ENCODE peak calls at places on chromosomes 12 and 14, in four cellular contexts. P, S, Q and Z are unnamed samples.
A peak's percentile ranks its signal among the peaks of the same experiment; 100 is the strongest.

GRCh38 chr12:28222959-28223662 is 32.9 kb downstream of the CCDC91 start:
- DNase-seq in Q (no peak), S (no peak), P (no peak), Z (no peak)

GRCh38 chr12:112977641-112978040 is 678 bp upstream of the OAS2 start:
- DNase-seq in Q (no peak), P (no peak), S (no peak), Z (no peak)

GRCh38 chr12:95169368-95169767 is 47.9 kb downstream of the FGD6 start:
- DNase-seq in P (peak; percentile 87), Q (no peak), S (no peak), Z (no peak)

GRCh38 chr12:3035171-3035570 is 42.0 kb upstream of the TSPAN9 start:
- DNase-seq in Q (no peak), P (peak; percentile 44), S (no peak), Z (no peak)

GRCh38 chr14:29654910-29655590 is 272.6 kb downstream of the PRKD1 start:
- DNase-seq in S (no peak), Q (no peak), P (peak; percentile 71), Z (no peak)

GRCh38 chr12:49750027-49750977 is 8.9 kb downstream of the TMBIM6 start:
- DNase-seq in Q (no peak), P (peak; percentile 87), S (no peak), Z (no peak)

GRCh38 chr12:50986961-50987737 is 34.8 kb downstream of the HIGD1C start:
- DNase-seq in S (no peak), Q (no peak), P (peak; percentile 87), Z (peak; percentile 7)

GRCh38 chr12:95623554-95624170 is 72.4 kb upstream of the USP44 start:
- DNase-seq in P (peak; percentile 92), Q (no peak), S (peak; percentile 82), Z (peak; percentile 70)

GRCh38 chr12:44771485-44771884 is 104.6 kb downstream of the NELL2 start:
- DNase-seq in Q (no peak), S (no peak), P (no peak), Z (no peak)

GRCh38 chr14:105336477-105337287 is 22.1 kb downstream of the PACS2 start:
- DNase-seq in Q (no peak), P (no peak), S (no peak), Z (peak; percentile 1)

GRCh38 chr14:64504310-64504896 is at the start of gene ZBTB1:
- DNase-seq in Q (peak; percentile 52), S (peak; percentile 93), P (peak; percentile 90), Z (peak; percentile 80)

GRCh38 chr14:76829650-76830421 is 3.6 kb downstream of the LRRC74A start:
- DNase-seq in Q (no peak), S (no peak), P (no peak), Z (no peak)

GRCh38 chr12:47725893-47726292 is 603 bp upstream of the ENDOU start:
- DNase-seq in P (peak; percentile 75), S (no peak), Q (no peak), Z (no peak)

GRCh38 chr12:127548123-127548553 is 718.8 kb upstream of the TMEM132C start:
- DNase-seq in Q (no peak), P (peak; percentile 19), S (no peak), Z (no peak)

GRCh38 chr14:53915364-53916014 is 41.1 kb downstream of the BMP4 start:
- DNase-seq in S (no peak), Q (no peak), P (no peak), Z (no peak)

GRCh38 chr12:26250801-26251200 is 55.4 kb downstream of the SSPN start:
- DNase-seq in P (peak; percentile 71), Q (no peak), S (no peak), Z (no peak)

GRCh38 chr12:105020241-105020962 is 34.3 kb downstream of the NOPCHAP1 start:
- DNase-seq in P (no peak), Q (no peak), S (no peak), Z (no peak)

GRCh38 chr12:105031061-105031807 is 45.1 kb downstream of the NOPCHAP1 start:
- DNase-seq in P (no peak), Q (no peak), S (no peak), Z (no peak)

GRCh38 chr12:105024926-105025325 is 38.8 kb downstream of the NOPCHAP1 start:
- DNase-seq in P (peak; percentile 6), S (no peak), Q (no peak), Z (no peak)

DNA sequence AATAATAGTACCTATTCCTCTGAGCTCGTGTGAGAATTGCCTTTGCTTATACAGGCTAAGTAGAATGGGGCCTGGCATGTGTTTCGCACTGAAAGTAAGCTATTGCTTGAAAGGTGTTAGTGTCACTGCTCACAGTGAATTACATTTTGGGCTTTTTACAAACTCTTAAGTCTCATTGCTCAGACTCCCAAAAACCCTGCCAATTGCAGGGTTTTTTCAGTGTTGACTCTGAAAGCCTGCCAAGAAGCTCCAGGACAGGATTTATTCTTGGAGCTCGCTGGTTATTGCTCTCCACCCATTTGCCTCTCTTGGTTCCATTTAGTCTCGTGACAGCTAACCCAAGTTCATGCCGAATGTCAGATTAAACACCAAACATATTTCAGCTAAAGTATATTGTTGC is 39.8 kb downstream of the NOPCHAP1 start:
- DNase-seq in Q (no peak), S (peak; percentile 88), P (peak; percentile 75), Z (no peak)
- TF ChIP-seq CTCF in Q (no peak), S (no peak), P (no peak), Z (no peak)

GRCh38 chr14:89237923-89238529 is 179.0 kb downstream of the FOXN3 start:
- DNase-seq in S (no peak), P (peak; percentile 57), Q (no peak), Z (no peak)
- TF ChIP-seq CTCF in S (peak; percentile 51), P (peak; percentile 56), Q (peak; percentile 51), Z (no peak)

DNA sequence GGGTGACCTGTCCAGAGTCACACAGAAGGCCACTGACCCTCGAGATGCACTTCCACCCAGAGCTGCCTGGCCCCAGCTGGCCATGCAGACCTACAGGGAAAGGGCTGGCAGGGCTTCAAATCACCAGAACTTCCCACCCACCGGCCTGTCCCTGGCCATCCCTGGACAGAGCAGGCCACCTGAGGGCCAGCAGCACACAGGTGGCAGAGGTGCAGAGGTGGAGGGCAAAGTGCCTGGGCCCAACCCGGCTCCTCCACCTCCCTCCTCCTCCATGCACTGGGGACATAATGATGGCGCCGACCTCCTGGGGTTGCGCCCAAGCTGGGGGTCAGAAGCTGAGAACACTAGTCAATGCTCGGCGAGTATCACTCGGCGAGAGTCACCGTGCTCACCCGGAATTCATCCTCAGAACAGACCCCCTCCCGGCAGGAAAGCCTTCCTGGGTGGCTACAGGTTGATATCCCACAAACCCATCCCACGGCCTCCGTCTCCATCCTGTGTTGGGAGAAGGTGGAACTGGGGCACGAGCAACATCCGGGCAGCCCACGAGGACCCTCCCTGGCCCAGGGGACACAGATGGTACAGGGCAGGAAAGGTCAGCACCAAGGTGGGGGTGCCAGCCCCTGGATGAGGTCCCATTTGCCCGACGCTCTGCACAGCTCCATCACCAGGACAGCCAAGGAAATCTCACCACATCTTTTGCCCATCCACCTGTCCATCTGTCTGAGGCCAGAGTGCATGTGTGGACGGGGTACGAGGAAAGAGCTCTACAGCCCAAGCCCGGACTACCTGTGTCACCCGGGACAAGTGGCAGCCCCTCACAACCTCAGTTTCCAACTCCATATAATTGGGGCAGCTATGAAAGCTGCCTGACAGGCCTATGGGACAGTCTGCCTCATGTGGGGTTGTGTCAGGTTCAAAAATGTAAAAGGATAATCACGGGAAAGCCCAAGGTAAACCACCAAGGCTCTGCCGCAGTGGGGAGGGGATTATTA is 10.8 kb downstream of the BEGAIN start:
- DNase-seq in P (no peak), S (peak; percentile 56), Q (no peak), Z (no peak)
- TF ChIP-seq CTCF in P (no peak), S (no peak), Q (no peak), Z (no peak)

GRCh38 chr14:102672410-102672960 is 80.0 kb downstream of the RCOR1 start:
- DNase-seq in Q (no peak), P (no peak), S (no peak), Z (no peak)
- TF ChIP-seq CTCF in Q (no peak), P (no peak), S (no peak), Z (no peak)

GRCh38 chr12:121579981-121580868 is 598 bp downstream of the KDM2B start:
- DNase-seq in Q (peak; percentile 20), S (peak; percentile 86), P (peak; percentile 55), Z (peak; percentile 83)

GRCh38 chr12:121579190-121579791 is 1.5 kb downstream of the KDM2B start:
- DNase-seq in P (no peak), S (peak; percentile 71), Q (no peak), Z (peak; percentile 42)

GRCh38 chr12:121581681-121582439 is 1.0 kb upstream of the KDM2B start:
- DNase-seq in P (peak; percentile 26), S (peak; percentile 72), Q (no peak), Z (no peak)

GRCh38 chr12:121582583-121583333 is 1.9 kb upstream of the KDM2B start:
- DNase-seq in S (no peak), P (no peak), Q (no peak), Z (no peak)

DNA sequence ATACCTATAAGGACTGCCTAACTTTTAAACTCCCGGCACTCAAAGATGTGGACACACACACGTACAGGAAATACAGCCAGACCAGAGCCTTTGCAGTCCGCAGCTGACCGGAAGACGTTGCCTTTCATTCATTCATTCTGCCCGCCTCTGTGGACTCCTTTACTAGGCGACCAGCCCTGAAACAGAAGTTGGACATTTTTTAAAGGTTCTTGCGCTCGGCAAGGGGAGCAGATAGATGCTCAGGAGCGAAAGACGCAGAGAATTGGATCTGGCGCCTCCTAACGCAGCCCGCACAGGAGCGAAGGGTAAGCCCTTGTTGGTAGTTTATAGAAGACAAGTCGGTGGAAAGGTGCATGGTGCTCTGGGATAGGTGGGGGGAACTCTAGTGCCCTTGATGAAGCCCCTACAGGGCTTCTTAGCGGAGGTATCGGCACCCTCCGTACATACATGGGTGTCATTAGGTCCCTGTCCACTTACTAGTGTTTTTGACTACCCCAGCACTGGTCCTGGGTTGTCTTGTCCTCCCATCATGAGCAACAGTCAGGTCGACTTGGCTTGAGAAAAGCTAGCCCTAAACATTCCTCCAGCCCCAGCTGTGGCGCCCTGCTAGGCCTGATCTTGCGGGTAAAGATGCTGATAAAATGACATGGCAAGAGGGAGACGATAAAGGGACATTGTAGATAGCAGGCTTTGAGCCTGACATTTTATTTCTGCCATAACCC is at the start of gene KDM2B:
- DNase-seq in Q (no peak), S (peak; percentile 73), P (peak; percentile 79), Z (peak; percentile 25)
- TF ChIP-seq CTCF in Q (no peak), S (no peak), P (peak; percentile 14), Z (no peak)

GRCh38 chr14:103105580-103106168 is 11.1 kb downstream of the EXOC3L4 start:
- DNase-seq in S (no peak), P (no peak), Q (no peak), Z (no peak)
- TF ChIP-seq CTCF in S (no peak), P (peak; percentile 10), Q (peak; percentile 29), Z (no peak)

GRCh38 chr12:109153711-109154434 is 37.5 kb downstream of the ACACB start:
- DNase-seq in P (no peak), S (no peak), Q (no peak), Z (peak; percentile 9)
- TF ChIP-seq CTCF in P (no peak), S (no peak), Q (no peak), Z (no peak)

GRCh38 chr14:23071975-23072539 is 14.7 kb upstream of the CDH24 start:
- DNase-seq in S (no peak), P (no peak), Q (no peak), Z (no peak)
- TF ChIP-seq CTCF in S (no peak), P (no peak), Q (no peak), Z (no peak)